ENCODE peak calls at places on chromosomes 2 and 18, in nine cellular contexts. G is PC-3, B is A549, V is IMR-90, M is mesenchymal stem cell, L is HCT116, T is HepG2, I is neuronal stem cell, W is fibroblast of lung. R is an unnamed sample.

GRCh38 chr2:6325616-6326015 is 540.1 kb downstream of the CMPK2 start:
- DNase-seq in G (no peak), T (no peak), V (no peak), W (no peak), M (no peak), B (no peak), I (peak), L (no peak), R (no peak)

GRCh38 chr2:71454221-71455010 is 1.1 kb downstream of the DYSF start:
- DNase-seq in I (no peak), M (no peak), B (no peak), V (no peak), T (no peak), G (peak), L (no peak), W (no peak), R (peak)

GRCh38 chr2:48233005-48233404 is 296.9 kb upstream of the STON1 start:
- DNase-seq in W (no peak), V (no peak), I (no peak), G (no peak), M (no peak), B (no peak), T (no peak), L (no peak), R (no peak)

GRCh38 chr18:55830490-55830889 is 242.5 kb upstream of the TCF4 start:
- DNase-seq in W (peak), M (no peak), G (no peak), V (no peak), T (no peak), L (no peak), B (no peak), I (no peak), R (no peak)

GRCh38 chr2:128686498-128686861 is 367.8 kb upstream of the HS6ST1 start:
- DNase-seq in T (no peak), G (no peak), V (no peak), M (no peak), W (no peak), I (no peak), B (no peak), L (no peak), R (no peak)

GRCh38 chr2:230714122-230714453 is 1.4 kb downstream of the CAB39 start:
- DNase-seq in W (peak), V (peak), G (peak), B (peak), M (peak), I (peak), L (no peak), T (peak), R (no peak)

GRCh38 chr2:159807183-159808037 is 9.4 kb upstream of the CD302 start:
- DNase-seq in T (peak), L (peak), I (peak), M (peak), V (peak), B (peak), W (peak), G (peak), R (no peak)

GRCh38 chr18:62617793-62618591 is 95.2 kb downstream of the ZCCHC2 start:
- DNase-seq in B (no peak), V (no peak), W (no peak), I (no peak), G (no peak), L (no peak), M (no peak), T (peak), R (no peak)

GRCh38 chr2:69704446-69704845 is 37.5 kb upstream of the ANXA4 start:
- DNase-seq in V (no peak), W (no peak), M (no peak), B (no peak), T (no peak), I (no peak), G (no peak), L (no peak), R (no peak)

GRCh38 chr18:48003426-48004349 is 73.2 kb upstream of the SMAD2 start:
- DNase-seq in W (peak), G (peak), B (peak), V (no peak), L (peak), T (no peak), M (peak), I (no peak), R (no peak)

GRCh38 chr2:74181739-74182138 is 3.1 kb upstream of the MOB1A start:
- DNase-seq in I (no peak), V (no peak), G (no peak), T (no peak), M (no peak), W (no peak), B (no peak), L (no peak), R (no peak)

GRCh38 chr2:154587739-154588138 is 110.8 kb upstream of the KCNJ3 start:
- DNase-seq in B (no peak), M (no peak), G (no peak), V (no peak), L (no peak), W (no peak), T (no peak), I (no peak), R (no peak)

GRCh38 chr2:222859786-222860726 is 780 bp upstream of the ACSL3 start:
- DNase-seq in T (peak), I (peak), B (peak), V (peak), M (peak), L (no peak), W (peak), G (peak), R (no peak)

GRCh38 chr2:44543773-44544725 is 182.3 kb downstream of the CAMKMT start:
- DNase-seq in B (no peak), T (no peak), I (peak), G (peak), W (no peak), L (no peak), V (no peak), M (no peak), R (no peak)

GRCh38 chr2:222708274-222708710 is 36.8 kb downstream of the MOGAT1 start:
- DNase-seq in T (peak), W (peak), B (peak), L (peak), V (peak), M (peak), G (peak), I (peak), R (no peak)

GRCh38 chr2:156125018-156125417 is 207.5 kb downstream of the NR4A2 start:
- DNase-seq in V (no peak), G (no peak), T (no peak), I (no peak), L (no peak), B (no peak), W (no peak), M (no peak), R (peak)

GRCh38 chr18:50158866-50159653 is 35.9 kb downstream of the MYO5B start:
- DNase-seq in I (peak), T (no peak), V (no peak), W (no peak), M (no peak), L (no peak), G (peak), B (no peak), R (no peak)

GRCh38 chr18:70422061-70422965 is 133.5 kb downstream of the SOCS6 start:
- DNase-seq in T (peak), V (peak), L (peak), I (no peak), B (peak), M (peak), G (peak), W (peak), R (no peak)

GRCh38 chr2:43349944-43350343 is 123.5 kb upstream of the ZFP36L2 start:
- DNase-seq in L (no peak), T (peak), V (peak), I (no peak), G (no peak), M (peak), B (no peak), W (peak), R (no peak)

GRCh38 chr2:162556996-162557395 is 213.1 kb downstream of the GCA start:
- DNase-seq in G (no peak), I (no peak), T (no peak), V (no peak), B (no peak), W (no peak), L (no peak), M (no peak), R (no peak)

GRCh38 chr2:66578067-66578852 is 143.3 kb downstream of the MEIS1 start:
- DNase-seq in M (no peak), L (no peak), B (no peak), W (peak), T (no peak), V (peak), I (no peak), G (no peak), R (no peak)

GRCh38 chr2:86809481-86810121 is 18.9 kb upstream of the CD8A start:
- DNase-seq in V (no peak), L (no peak), T (no peak), B (no peak), I (no peak), G (no peak), W (no peak), M (no peak), R (no peak)

GRCh38 chr18:43046324-43046723 is 69.2 kb downstream of the RIT2 start:
- DNase-seq in M (no peak), L (no peak), G (no peak), W (no peak), B (no peak), T (no peak), V (no peak), I (no peak), R (no peak)

GRCh38 chr2:242038166-242038927 is 168.8 kb downstream of the RTP5 start:
- DNase-seq in B (no peak), G (no peak), T (peak), W (no peak), M (no peak), V (no peak), I (no peak), L (no peak), R (no peak)

GRCh38 chr2:96116879-96117533 is 635 bp upstream of the ADRA2B start:
- DNase-seq in G (peak), B (peak), V (peak), I (peak), L (no peak), T (no peak), M (peak), W (no peak), R (no peak)

GRCh38 chr2:8452979-8453903 is 228.6 kb upstream of the ID2 start:
- DNase-seq in W (peak), B (no peak), M (no peak), V (peak), L (no peak), I (no peak), T (peak), G (no peak), R (no peak)

GRCh38 chr18:33421225-33421624 is 19.3 kb downstream of the CCDC178 start:
- DNase-seq in W (no peak), G (no peak), T (no peak), M (no peak), I (no peak), B (no peak), V (no peak), L (no peak), R (no peak)

DNA sequence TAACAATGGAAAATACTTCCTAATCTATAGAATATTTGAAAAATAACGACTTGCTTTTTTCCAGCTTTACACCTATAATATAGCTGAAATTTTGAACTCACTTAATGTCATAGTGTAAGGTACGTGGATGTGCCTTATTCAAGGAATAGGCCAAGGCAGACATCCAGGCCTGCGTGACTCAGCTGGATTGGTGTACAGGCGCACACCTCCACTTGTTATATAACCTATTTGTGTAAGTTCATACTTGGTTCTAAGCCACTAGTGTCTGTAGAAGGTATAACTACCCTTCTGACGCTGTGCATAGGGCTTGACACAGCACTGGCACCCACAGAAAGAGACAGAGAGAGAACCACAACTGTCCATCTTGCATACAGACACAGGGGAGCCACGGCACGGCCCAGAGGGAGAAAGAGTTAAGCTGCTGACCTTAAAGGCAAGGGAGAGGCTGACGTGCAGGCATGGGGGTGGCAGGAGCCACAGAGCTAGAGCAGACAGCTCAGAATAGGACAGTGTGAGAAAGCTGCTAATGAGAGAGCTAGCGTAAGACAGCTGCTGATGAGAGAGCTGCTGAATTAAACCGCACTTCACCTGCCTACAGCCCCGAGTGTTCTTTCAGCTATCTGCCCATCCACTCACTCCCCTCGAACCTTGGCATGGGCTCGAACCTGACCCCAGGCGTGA is 16.1 kb downstream of the CCDC178 start:
- DNase-seq in V (no peak), T (peak), W (no peak), B (no peak), I (no peak), M (no peak), L (no peak), G (no peak), R (no peak)
- H3K4me2 ChIP-seq in V (no peak), T (peak), W (no peak), B (no peak), I (no peak), M (no peak), L (no peak), G (no peak), R (no peak)

GRCh38 chr18:60064271-60064670 is 164.5 kb downstream of the PMAIP1 start:
- DNase-seq in B (no peak), G (peak), I (no peak), V (peak), T (no peak), M (no peak), L (no peak), W (no peak), R (no peak)

GRCh38 chr18:60060026-60060425 is 160.2 kb downstream of the PMAIP1 start:
- DNase-seq in M (no peak), T (no peak), B (no peak), V (no peak), G (no peak), L (no peak), W (no peak), I (no peak), R (no peak)

GRCh38 chr18:60060578-60060977 is 160.8 kb downstream of the PMAIP1 start:
- DNase-seq in W (no peak), G (peak), B (no peak), T (no peak), M (no peak), I (no peak), L (no peak), V (no peak), R (no peak)

GRCh38 chr18:60059216-60059615 is 159.4 kb downstream of the PMAIP1 start:
- DNase-seq in W (no peak), B (no peak), L (no peak), M (no peak), G (no peak), I (no peak), T (no peak), V (no peak), R (no peak)

DNA sequence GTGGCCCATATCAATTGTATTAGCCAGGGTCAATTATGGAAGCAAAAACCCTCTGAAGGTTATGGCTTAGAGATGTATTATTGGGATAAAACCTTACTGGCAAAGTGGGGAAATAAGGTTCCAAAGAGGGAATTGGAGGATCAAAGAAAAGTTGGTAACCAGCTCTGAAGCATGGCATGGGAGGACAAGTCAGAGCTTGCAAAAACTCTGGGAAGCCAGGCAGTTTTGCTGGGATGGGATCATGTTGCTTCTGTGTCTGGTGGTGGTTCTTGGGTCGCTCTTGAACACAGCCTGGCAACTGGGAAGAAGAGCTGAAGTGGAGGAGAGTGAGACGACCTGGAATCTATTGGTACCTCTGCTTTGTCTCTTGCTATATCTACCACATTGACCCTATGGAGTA is 162.6 kb downstream of the PMAIP1 start:
- DNase-seq in L (no peak), T (no peak), G (no peak), W (no peak), I (no peak), V (no peak), M (no peak), B (no peak), R (no peak)
- H3K4me2 ChIP-seq in L (no peak), T (no peak), G (no peak), W (no peak), I (no peak), V (no peak), M (no peak), B (no peak), R (no peak)

GRCh38 chr2:63661076-63661475 is 72.3 kb downstream of the MDH1 start:
- DNase-seq in L (no peak), V (peak), B (no peak), T (no peak), G (peak), I (no peak), W (peak), M (peak), R (no peak)
- H3K4me2 ChIP-seq in L (no peak), V (peak), B (no peak), T (no peak), G (no peak), I (no peak), W (peak), M (no peak), R (no peak)

GRCh38 chr2:177400337-177400923 is 7.9 kb downstream of the AGPS start:
- DNase-seq in W (no peak), L (no peak), G (no peak), M (no peak), V (peak), I (no peak), T (no peak), B (no peak), R (no peak)

GRCh38 chr2:177399376-177399775 is 6.8 kb downstream of the AGPS start:
- DNase-seq in I (no peak), V (no peak), L (no peak), M (no peak), G (no peak), T (no peak), B (no peak), W (no peak), R (no peak)

GRCh38 chr2:177397501-177398289 is 5.1 kb downstream of the AGPS start:
- DNase-seq in W (peak), T (peak), L (no peak), V (peak), M (peak), I (no peak), B (no peak), G (peak), R (no peak)

GRCh38 chr2:177396630-177397460 is 4.3 kb downstream of the AGPS start:
- DNase-seq in M (peak), I (no peak), T (peak), L (no peak), B (peak), G (peak), W (peak), V (peak), R (no peak)

GRCh38 chr2:177398290-177398683 is 5.7 kb downstream of the AGPS start:
- DNase-seq in L (no peak), T (peak), B (no peak), M (peak), G (no peak), I (no peak), W (no peak), V (no peak), R (no peak)
- H3K4me2 ChIP-seq in L (no peak), T (peak), B (peak), M (no peak), G (peak), I (no peak), W (no peak), V (no peak), R (no peak)

GRCh38 chr18:32389868-32390267 is 80.8 kb downstream of the GAREM1 start:
- DNase-seq in T (no peak), W (no peak), M (no peak), I (no peak), B (no peak), V (no peak), L (no peak), G (no peak), R (no peak)
- H3K4me2 ChIP-seq in T (no peak), W (no peak), M (no peak), I (no peak), B (no peak), V (no peak), L (no peak), G (no peak), R (no peak)

GRCh38 chr2:62446491-62446890 is 59.5 kb downstream of the TMEM17 start:
- DNase-seq in B (no peak), T (no peak), L (no peak), V (no peak), I (no peak), W (no peak), M (no peak), G (no peak), R (no peak)
- H3K4me2 ChIP-seq in B (no peak), T (no peak), L (no peak), V (no peak), I (no peak), W (no peak), M (no peak), G (no peak), R (no peak)

DNA sequence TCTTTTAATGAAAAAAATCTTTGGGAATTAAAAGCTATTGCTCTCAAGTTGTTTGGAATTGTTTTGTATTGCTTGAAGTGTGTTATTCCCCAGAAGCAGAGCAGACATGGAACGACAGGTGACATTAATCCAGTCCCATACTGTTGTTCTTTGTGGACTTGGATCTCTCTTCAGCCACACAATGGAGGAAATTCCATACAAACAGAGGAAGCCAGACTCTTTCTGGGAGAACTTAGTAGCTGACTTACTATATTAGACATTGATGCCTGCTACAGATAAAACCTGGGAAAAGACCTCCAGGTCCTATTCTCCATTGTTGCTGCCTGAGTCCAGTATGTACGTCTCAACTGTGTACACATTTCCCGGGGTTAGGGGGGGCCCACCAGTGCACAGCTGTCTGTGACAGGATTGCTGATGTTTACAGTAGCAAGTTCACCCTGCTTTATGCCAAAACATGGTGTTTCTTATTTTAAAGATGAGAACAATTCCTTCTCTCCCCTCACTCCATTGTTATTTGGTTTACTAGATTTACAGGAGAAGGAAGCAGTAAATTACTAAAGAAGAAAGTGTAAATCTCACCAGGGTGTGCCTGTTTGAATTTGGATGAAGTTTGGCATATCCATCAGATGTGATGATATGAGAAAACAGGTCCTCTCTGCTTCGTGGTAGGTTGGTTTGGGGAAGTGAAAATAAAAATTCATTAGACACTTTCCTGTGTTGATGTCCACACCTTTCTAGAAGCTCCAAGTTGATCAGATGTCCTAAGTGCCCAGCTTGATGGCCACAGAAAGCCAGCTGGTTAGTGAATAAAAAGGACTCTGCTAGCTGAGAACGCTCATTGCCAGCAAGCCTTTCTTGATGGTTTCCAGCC is 142.3 kb upstream of the RBBP8 start:
- DNase-seq in G (no peak), W (no peak), I (no peak), B (no peak), V (no peak), M (no peak), L (no peak), T (no peak), R (no peak)
- H3K4me2 ChIP-seq in G (no peak), W (no peak), I (no peak), B (no peak), V (no peak), M (no peak), L (no peak), T (no peak), R (no peak)

DNA sequence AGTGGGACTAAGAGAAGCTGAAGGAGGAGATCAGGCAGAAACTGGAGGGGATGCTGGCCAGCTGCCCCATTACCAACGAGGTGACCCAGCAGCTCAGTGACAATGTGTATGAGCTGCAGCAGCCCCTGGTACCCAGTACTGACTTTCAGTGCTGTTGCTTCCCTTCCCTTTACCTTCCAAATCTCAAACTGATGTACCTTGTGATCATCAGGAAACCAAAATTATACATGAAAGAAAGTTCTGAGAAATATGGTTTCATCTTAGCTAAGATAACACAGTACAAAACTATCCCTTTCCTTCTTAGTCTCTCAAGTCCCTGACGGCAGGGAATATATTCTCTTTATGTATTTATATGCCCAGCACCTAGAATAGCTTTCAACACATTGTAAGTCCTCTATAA is 52.3 kb upstream of the CERS6 start:
- DNase-seq in M (no peak), G (no peak), T (no peak), I (no peak), B (no peak), L (no peak), W (no peak), V (no peak), R (no peak)
- H3K4me2 ChIP-seq in M (no peak), G (no peak), T (no peak), I (no peak), B (no peak), L (no peak), W (no peak), V (no peak), R (no peak)